ENCODE peak calls at places on chromosomes 1 and 21, in five cellular contexts. E, V, K, R and O are unnamed samples. For H3K27me3, the result is how much of the 10 kb centered on the place peaks cover.

GRCh38 chr1:222413436-222413835 is 134.5 kb downstream of the HHIPL2 start:
- DNase-seq in E (peak), V (no peak), K (no peak), R (no peak), O (no peak)

GRCh38 chr1:66302810-66303209 is 231.1 kb upstream of the SGIP1 start:
- DNase-seq in E (no peak), V (no peak), K (no peak), R (no peak), O (peak)

GRCh38 chr1:6051423-6051822 is 5.7 kb downstream of the KCNAB2 start:
- DNase-seq in E (no peak), V (no peak), K (no peak), R (no peak), O (no peak)

GRCh38 chr21:37039434-37040075 is 33.1 kb downstream of the RIPPLY3 start:
- DNase-seq in E (no peak), V (no peak), K (no peak), R (no peak), O (no peak)

GRCh38 chr1:88612299-88612698 is 71.8 kb upstream of the PKN2 start:
- DNase-seq in E (no peak), V (no peak), K (no peak), R (no peak), O (no peak)

GRCh38 chr1:220748091-220748934 is at the start of gene MTARC2:
- DNase-seq in E (peak), V (peak), K (no peak), R (no peak), O (peak)

GRCh38 chr1:47491341-47491753 is 53.5 kb downstream of the FOXD2 start:
- DNase-seq in E (no peak), V (no peak), K (peak), R (no peak), O (no peak)

GRCh38 chr1:21022279-21023040 is 154.2 kb downstream of the EIF4G3 start:
- DNase-seq in E (peak), V (peak), K (peak), R (peak), O (peak)

GRCh38 chr1:173913111-173913510 is 4.0 kb downstream of the SERPINC1 start:
- DNase-seq in E (no peak), V (no peak), K (no peak), R (no peak), O (no peak)

GRCh38 chr1:169484683-169485426 is 889 bp downstream of the SLC19A2 start:
- DNase-seq in E (peak), V (peak), K (peak), R (no peak), O (peak)

GRCh38 chr1:94679336-94680007 is 137.9 kb upstream of the F3 start:
- DNase-seq in E (no peak), V (no peak), K (no peak), R (no peak), O (no peak)

GRCh38 chr1:195908121-195908520 is 700.1 kb downstream of the KCNT2 start:
- DNase-seq in E (no peak), V (no peak), K (no peak), R (no peak), O (no peak)

GRCh38 chr1:46128336-46128735 is 4.1 kb downstream of the PIK3R3 start:
- DNase-seq in E (no peak), V (no peak), K (no peak), R (no peak), O (no peak)

GRCh38 chr1:203239906-203240305 is 10.4 kb upstream of the CHIT1 start:
- DNase-seq in E (no peak), V (no peak), K (no peak), R (no peak), O (no peak)

GRCh38 chr1:33902486-33903209 is 38.8 kb downstream of the HMGB4 start:
- DNase-seq in E (peak), V (no peak), K (no peak), R (peak), O (no peak)

GRCh38 chr1:12436817-12437599 is 181.0 kb downstream of the DHRS3 start:
- DNase-seq in E (no peak), V (peak), K (peak), R (no peak), O (no peak)
- TF ChIP-seq REST in E (no peak), V (no peak), K (no peak), R (no peak), O (no peak)

DNA sequence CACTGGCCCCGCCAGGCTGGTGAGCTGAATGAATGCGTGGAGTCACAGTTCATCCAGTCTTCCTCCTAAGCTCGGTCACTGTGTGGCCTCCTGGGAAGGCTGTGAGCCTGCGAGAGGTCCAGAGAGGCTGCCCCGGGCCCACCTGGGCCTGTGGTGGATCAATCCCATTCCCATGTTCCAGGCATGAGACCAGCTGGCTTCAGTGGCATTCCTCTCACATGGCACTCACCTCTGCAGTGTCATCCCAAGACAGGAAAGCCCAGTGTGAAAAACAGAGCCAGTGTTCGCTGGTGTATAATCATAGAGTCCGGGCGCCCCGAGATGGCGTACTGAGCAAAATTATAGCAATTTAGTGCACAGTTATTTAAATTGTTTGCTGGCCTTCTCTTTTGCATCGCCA is 37.6 kb upstream of the EPHA8 start:
- DNase-seq in E (no peak), V (no peak), K (no peak), R (no peak), O (no peak)
- TF ChIP-seq GABPA in E (no peak), V (no peak), K (no peak), R (no peak), O (no peak)

DNA sequence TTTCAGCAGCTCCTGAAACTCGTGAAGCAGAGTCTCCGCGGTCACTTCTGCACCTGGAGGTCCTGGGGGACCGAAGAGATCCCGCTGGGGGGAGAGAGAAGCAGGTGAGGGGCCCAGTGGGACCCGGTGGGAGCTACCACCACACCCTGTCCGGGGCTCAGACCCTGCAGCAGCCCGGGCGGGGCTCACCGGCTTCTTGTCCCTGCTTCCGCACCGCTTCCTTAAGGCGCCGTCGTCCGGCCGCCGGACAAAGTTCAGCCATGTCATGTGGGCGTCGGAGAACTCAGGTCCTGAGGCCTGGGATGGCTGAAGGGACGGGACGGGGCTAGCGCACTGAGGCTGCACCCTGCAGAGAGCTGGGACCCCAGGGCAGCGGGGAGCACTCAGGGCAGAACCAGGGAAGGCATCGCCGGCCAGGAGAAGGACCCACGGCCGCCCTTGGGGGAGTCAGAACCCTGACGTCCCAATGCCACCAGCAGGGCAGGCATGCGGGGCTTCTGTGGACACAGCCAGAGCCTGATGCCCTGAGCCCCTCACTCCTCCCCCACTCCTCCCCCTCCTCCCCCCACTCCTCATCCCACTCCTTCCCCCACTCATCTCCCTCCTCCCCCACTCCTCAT is 2.2 kb downstream of the C1QTNF12 start:
- DNase-seq in E (no peak), V (no peak), K (no peak), R (no peak), O (no peak)
- H3K27me3 ChIP-seq in E (under half), V (under half), K (under half), R (under half), O (under half)

GRCh38 chr1:205592443-205593003 is 39.3 kb downstream of the ELK4 start:
- DNase-seq in E (no peak), V (no peak), K (no peak), R (no peak), O (no peak)
- TF ChIP-seq REST in E (no peak), V (no peak), K (no peak), R (no peak), O (no peak)

DNA sequence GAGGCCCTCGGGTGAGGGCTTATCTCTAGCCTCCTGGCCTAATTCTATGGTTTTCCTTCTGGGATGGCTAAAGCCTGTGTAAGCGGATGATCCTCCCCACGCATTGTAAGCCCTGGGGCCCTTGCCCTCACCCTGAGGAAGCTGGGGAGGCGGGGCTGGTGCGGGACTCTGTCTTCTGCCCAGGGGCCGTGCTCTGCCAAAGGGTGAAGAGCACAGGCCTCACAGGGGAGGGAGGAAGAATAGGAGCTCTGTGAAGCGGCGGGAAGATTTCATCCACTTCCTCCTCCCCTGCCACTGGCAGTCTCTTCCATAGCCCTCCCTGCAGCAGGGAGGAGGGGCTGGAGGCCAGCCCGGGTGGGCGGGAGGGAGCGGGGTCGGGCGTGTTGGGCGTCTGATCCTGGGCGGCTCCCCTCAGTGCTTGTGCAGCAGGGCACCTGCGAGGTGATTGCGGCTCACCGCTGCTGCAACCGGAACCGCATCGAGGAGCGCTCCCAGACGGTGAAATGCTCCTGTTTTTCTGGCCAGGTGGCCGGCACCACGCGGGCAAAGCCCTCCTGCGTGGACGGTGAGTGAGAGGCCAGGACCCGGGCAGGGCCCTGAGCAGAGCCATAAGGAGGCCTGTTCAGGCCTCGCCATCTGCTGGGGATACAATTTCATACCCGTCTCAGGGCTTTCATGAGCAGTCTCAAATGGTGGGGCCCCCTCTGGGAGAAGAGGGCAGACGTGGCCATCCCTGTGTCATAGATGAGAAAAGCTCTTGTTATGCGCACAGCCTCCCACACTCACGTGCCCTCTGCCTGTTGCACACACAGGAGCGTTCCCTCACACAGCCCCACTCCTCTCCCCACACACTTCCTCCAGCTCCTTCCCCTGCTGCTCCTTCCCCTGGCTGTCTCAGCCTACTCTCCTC is 7.7 kb upstream of the PPM1J start:
- DNase-seq in E (no peak), V (no peak), K (no peak), R (no peak), O (peak)
- TF ChIP-seq GABPA in E (no peak), V (no peak), K (no peak), R (no peak), O (no peak)

GRCh38 chr1:229434005-229434640 is at the start of gene ACTA1:
- DNase-seq in E (no peak), V (no peak), K (peak), R (no peak), O (no peak)
- H3K27me3 ChIP-seq in E (under half), V (under half), K (under half), R (under half), O (under half)

GRCh38 chr1:87506147-87506546 is 177.5 kb downstream of the LMO4 start:
- DNase-seq in E (no peak), V (no peak), K (no peak), R (no peak), O (no peak)
- TF ChIP-seq REST in E (no peak), V (no peak), K (no peak), R (no peak), O (no peak)

GRCh38 chr21:41426656-41427311 is 745 bp downstream of the MX1 start:
- DNase-seq in E (peak), V (no peak), K (no peak), R (no peak), O (no peak)
- TF ChIP-seq GABPA in E (no peak), V (no peak), K (no peak), R (no peak), O (no peak)